ENCODE peak calls at places on chromosomes 16 and 17, in nine cellular contexts. One of them, this sample, is unnamed.

GRCh38 chr17:74758846-74759163 is 10.4 kb downstream of the NHERF1 start:
- DNase-seq in HCEC 1CT: no peak
- DNase-seq in body of pancreas: no peak
- DNase-seq in NCI-H460: peak; percentile 44
- DNase-seq in NCI-H1436: peak; percentile 37
- DNase-seq in astrocyte of the spinal cord: peak; percentile 40
- DNase-seq in dermis microvascular lymphatic vessel endothelial cell: no peak
- DNase-seq in thyroid gland: peak; percentile 32
- DNase-seq in activated CD8-positive, alpha-beta memory T cell treated with anti-CD3 and anti-CD28 coated beads for 4 hours: no peak
- DNase-seq in this sample: peak; percentile 55

GRCh38 chr17:5019475-5019956 is 15.7 kb downstream of the SLC52A1 start:
- DNase-seq in activated CD8-positive, alpha-beta memory T cell treated with anti-CD3 and anti-CD28 coated beads for 4 hours: peak; percentile 31
- DNase-seq in HCEC 1CT: peak; percentile 22
- DNase-seq in NCI-H460: no peak
- DNase-seq in NCI-H1436: no peak
- DNase-seq in dermis microvascular lymphatic vessel endothelial cell: peak; percentile 18
- DNase-seq in thyroid gland: no peak
- DNase-seq in body of pancreas: no peak
- DNase-seq in astrocyte of the spinal cord: no peak
- DNase-seq in this sample: no peak

GRCh38 chr17:81601525-81602120 is 35.3 kb downstream of the NPLOC4 start:
- DNase-seq in astrocyte of the spinal cord: peak; percentile 79
- DNase-seq in NCI-H1436: peak; percentile 67
- DNase-seq in activated CD8-positive, alpha-beta memory T cell treated with anti-CD3 and anti-CD28 coated beads for 4 hours: peak; percentile 14
- DNase-seq in thyroid gland: peak; percentile 37
- DNase-seq in HCEC 1CT: peak; percentile 73
- DNase-seq in NCI-H460: peak; percentile 61
- DNase-seq in body of pancreas: peak; percentile 66
- DNase-seq in dermis microvascular lymphatic vessel endothelial cell: peak; percentile 76
- DNase-seq in this sample: peak; percentile 74

GRCh38 chr17:27756467-27757371 is 43.6 kb downstream of the NOS2 start:
- DNase-seq in thyroid gland: peak; percentile 55
- DNase-seq in NCI-H460: peak; percentile 65
- DNase-seq in HCEC 1CT: no peak
- DNase-seq in activated CD8-positive, alpha-beta memory T cell treated with anti-CD3 and anti-CD28 coated beads for 4 hours: peak; percentile 18
- DNase-seq in NCI-H1436: peak; percentile 57
- DNase-seq in body of pancreas: peak; percentile 61
- DNase-seq in astrocyte of the spinal cord: peak; percentile 30
- DNase-seq in dermis microvascular lymphatic vessel endothelial cell: peak; percentile 55
- DNase-seq in this sample: peak; percentile 21

GRCh38 chr17:77222356-77222755 is 81.6 kb downstream of the SEC14L1 start:
- DNase-seq in dermis microvascular lymphatic vessel endothelial cell: peak; percentile 40
- DNase-seq in NCI-H1436: no peak
- DNase-seq in astrocyte of the spinal cord: no peak
- DNase-seq in HCEC 1CT: no peak
- DNase-seq in thyroid gland: no peak
- DNase-seq in NCI-H460: no peak
- DNase-seq in activated CD8-positive, alpha-beta memory T cell treated with anti-CD3 and anti-CD28 coated beads for 4 hours: no peak
- DNase-seq in body of pancreas: no peak
- DNase-seq in this sample: no peak

GRCh38 chr17:17921192-17922082 is 50.8 kb downstream of the TOM1L2 start:
- DNase-seq in body of pancreas: peak; percentile 31
- DNase-seq in NCI-H1436: no peak
- DNase-seq in NCI-H460: peak; percentile 22
- DNase-seq in astrocyte of the spinal cord: peak; percentile 92
- DNase-seq in dermis microvascular lymphatic vessel endothelial cell: peak; percentile 55
- DNase-seq in HCEC 1CT: peak; percentile 97
- DNase-seq in thyroid gland: no peak
- DNase-seq in activated CD8-positive, alpha-beta memory T cell treated with anti-CD3 and anti-CD28 coated beads for 4 hours: no peak
- DNase-seq in this sample: peak; percentile 84

GRCh38 chr16:52861614-52862022 is 191.1 kb downstream of the CHD9NB start:
- DNase-seq in activated CD8-positive, alpha-beta memory T cell treated with anti-CD3 and anti-CD28 coated beads for 4 hours: no peak
- DNase-seq in body of pancreas: peak; percentile 33
- DNase-seq in astrocyte of the spinal cord: no peak
- DNase-seq in thyroid gland: no peak
- DNase-seq in dermis microvascular lymphatic vessel endothelial cell: peak; percentile 4
- DNase-seq in HCEC 1CT: no peak
- DNase-seq in NCI-H1436: peak; percentile 44
- DNase-seq in NCI-H460: no peak
- DNase-seq in this sample: peak; percentile 5

GRCh38 chr16:78372302-78372701 is 272.8 kb downstream of the WWOX start:
- DNase-seq in body of pancreas: no peak
- DNase-seq in astrocyte of the spinal cord: no peak
- DNase-seq in HCEC 1CT: no peak
- DNase-seq in NCI-H460: no peak
- DNase-seq in activated CD8-positive, alpha-beta memory T cell treated with anti-CD3 and anti-CD28 coated beads for 4 hours: no peak
- DNase-seq in NCI-H1436: no peak
- DNase-seq in dermis microvascular lymphatic vessel endothelial cell: no peak
- DNase-seq in thyroid gland: no peak
- DNase-seq in this sample: no peak

GRCh38 chr16:88533381-88533831 is 36.8 kb upstream of the ZC3H18 start:
- DNase-seq in HCEC 1CT: no peak
- DNase-seq in activated CD8-positive, alpha-beta memory T cell treated with anti-CD3 and anti-CD28 coated beads for 4 hours: no peak
- DNase-seq in NCI-H460: no peak
- DNase-seq in dermis microvascular lymphatic vessel endothelial cell: peak; percentile 29
- DNase-seq in astrocyte of the spinal cord: peak; percentile 41
- DNase-seq in body of pancreas: no peak
- DNase-seq in NCI-H1436: no peak
- DNase-seq in thyroid gland: peak; percentile 46
- DNase-seq in this sample: no peak

GRCh38 chr16:81216706-81217105 is 21.8 kb upstream of the BCO1 start:
- DNase-seq in astrocyte of the spinal cord: no peak
- DNase-seq in NCI-H1436: no peak
- DNase-seq in dermis microvascular lymphatic vessel endothelial cell: no peak
- DNase-seq in body of pancreas: no peak
- DNase-seq in thyroid gland: peak; percentile 20
- DNase-seq in HCEC 1CT: no peak
- DNase-seq in NCI-H460: no peak
- DNase-seq in activated CD8-positive, alpha-beta memory T cell treated with anti-CD3 and anti-CD28 coated beads for 4 hours: no peak
- DNase-seq in this sample: no peak

GRCh38 chr17:50175035-50175788 is 9.4 kb downstream of the SGCA start:
- DNase-seq in NCI-H1436: no peak
- DNase-seq in body of pancreas: no peak
- DNase-seq in dermis microvascular lymphatic vessel endothelial cell: no peak
- DNase-seq in NCI-H460: no peak
- DNase-seq in thyroid gland: no peak
- DNase-seq in activated CD8-positive, alpha-beta memory T cell treated with anti-CD3 and anti-CD28 coated beads for 4 hours: no peak
- DNase-seq in astrocyte of the spinal cord: no peak
- DNase-seq in HCEC 1CT: no peak
- DNase-seq in this sample: no peak

GRCh38 chr16:54526916-54527315 is 240.3 kb upstream of the IRX3 start:
- DNase-seq in NCI-H460: no peak
- DNase-seq in dermis microvascular lymphatic vessel endothelial cell: no peak
- DNase-seq in body of pancreas: no peak
- DNase-seq in HCEC 1CT: no peak
- DNase-seq in astrocyte of the spinal cord: no peak
- DNase-seq in NCI-H1436: no peak
- DNase-seq in activated CD8-positive, alpha-beta memory T cell treated with anti-CD3 and anti-CD28 coated beads for 4 hours: no peak
- DNase-seq in thyroid gland: no peak
- DNase-seq in this sample: no peak

GRCh38 chr16:56116577-56116964 is 74.7 kb upstream of the GNAO1 start:
- DNase-seq in astrocyte of the spinal cord: no peak
- DNase-seq in NCI-H1436: no peak
- DNase-seq in activated CD8-positive, alpha-beta memory T cell treated with anti-CD3 and anti-CD28 coated beads for 4 hours: no peak
- DNase-seq in thyroid gland: no peak
- DNase-seq in NCI-H460: no peak
- DNase-seq in dermis microvascular lymphatic vessel endothelial cell: no peak
- DNase-seq in body of pancreas: no peak
- DNase-seq in HCEC 1CT: no peak
- DNase-seq in this sample: no peak

GRCh38 chr16:10813123-10813455 is 5.5 kb downstream of the TVP23A start:
- DNase-seq in HCEC 1CT: no peak
- DNase-seq in thyroid gland: no peak
- DNase-seq in NCI-H1436: no peak
- DNase-seq in astrocyte of the spinal cord: no peak
- DNase-seq in NCI-H460: no peak
- DNase-seq in body of pancreas: no peak
- DNase-seq in activated CD8-positive, alpha-beta memory T cell treated with anti-CD3 and anti-CD28 coated beads for 4 hours: no peak
- DNase-seq in dermis microvascular lymphatic vessel endothelial cell: no peak
- DNase-seq in this sample: no peak

GRCh38 chr16:12703935-12704334 is 99.8 kb downstream of the CPPED1 start:
- DNase-seq in NCI-H460: no peak
- DNase-seq in dermis microvascular lymphatic vessel endothelial cell: peak; percentile 16
- DNase-seq in NCI-H1436: no peak
- DNase-seq in body of pancreas: no peak
- DNase-seq in activated CD8-positive, alpha-beta memory T cell treated with anti-CD3 and anti-CD28 coated beads for 4 hours: no peak
- DNase-seq in astrocyte of the spinal cord: no peak
- DNase-seq in thyroid gland: peak; percentile 10
- DNase-seq in HCEC 1CT: no peak
- DNase-seq in this sample: no peak

GRCh38 chr17:54898576-54898975 is 2.1 kb upstream of the TOM1L1 start:
- DNase-seq in body of pancreas: no peak
- DNase-seq in activated CD8-positive, alpha-beta memory T cell treated with anti-CD3 and anti-CD28 coated beads for 4 hours: no peak
- DNase-seq in NCI-H1436: no peak
- DNase-seq in astrocyte of the spinal cord: peak; percentile 47
- DNase-seq in thyroid gland: no peak
- DNase-seq in dermis microvascular lymphatic vessel endothelial cell: no peak
- DNase-seq in HCEC 1CT: peak; percentile 12
- DNase-seq in NCI-H460: no peak
- DNase-seq in this sample: no peak

GRCh38 chr17:54882950-54883349 is 17.7 kb upstream of the TOM1L1 start:
- DNase-seq in astrocyte of the spinal cord: no peak
- DNase-seq in body of pancreas: no peak
- DNase-seq in thyroid gland: no peak
- DNase-seq in HCEC 1CT: no peak
- DNase-seq in activated CD8-positive, alpha-beta memory T cell treated with anti-CD3 and anti-CD28 coated beads for 4 hours: no peak
- DNase-seq in NCI-H460: no peak
- DNase-seq in dermis microvascular lymphatic vessel endothelial cell: no peak
- DNase-seq in NCI-H1436: no peak
- DNase-seq in this sample: no peak

GRCh38 chr16:12252616-12253015 is 276.1 kb downstream of the SNX29 start:
- DNase-seq in dermis microvascular lymphatic vessel endothelial cell: no peak
- DNase-seq in thyroid gland: peak; percentile 51
- DNase-seq in NCI-H460: no peak
- DNase-seq in astrocyte of the spinal cord: no peak
- DNase-seq in activated CD8-positive, alpha-beta memory T cell treated with anti-CD3 and anti-CD28 coated beads for 4 hours: no peak
- DNase-seq in HCEC 1CT: no peak
- DNase-seq in NCI-H1436: no peak
- DNase-seq in body of pancreas: no peak
- DNase-seq in this sample: no peak

GRCh38 chr16:83701494-83701893 is 106.3 kb upstream of the HSBP1 start:
- DNase-seq in body of pancreas: peak; percentile 5
- DNase-seq in dermis microvascular lymphatic vessel endothelial cell: peak; percentile 59
- DNase-seq in thyroid gland: peak; percentile 47
- DNase-seq in NCI-H1436: no peak
- DNase-seq in HCEC 1CT: no peak
- DNase-seq in NCI-H460: peak; percentile 27
- DNase-seq in activated CD8-positive, alpha-beta memory T cell treated with anti-CD3 and anti-CD28 coated beads for 4 hours: no peak
- DNase-seq in astrocyte of the spinal cord: peak; percentile 40
- DNase-seq in this sample: peak; percentile 51

GRCh38 chr16:25060920-25061319 is 45.8 kb upstream of the ARHGAP17 start:
- DNase-seq in NCI-H1436: no peak
- DNase-seq in thyroid gland: no peak
- DNase-seq in dermis microvascular lymphatic vessel endothelial cell: no peak
- DNase-seq in HCEC 1CT: no peak
- DNase-seq in NCI-H460: no peak
- DNase-seq in activated CD8-positive, alpha-beta memory T cell treated with anti-CD3 and anti-CD28 coated beads for 4 hours: no peak
- DNase-seq in astrocyte of the spinal cord: no peak
- DNase-seq in body of pancreas: no peak
- DNase-seq in this sample: no peak

GRCh38 chr17:38600416-38600815 is 5.3 kb downstream of the SRCIN1 start:
- DNase-seq in thyroid gland: no peak
- DNase-seq in astrocyte of the spinal cord: no peak
- DNase-seq in NCI-H1436: no peak
- DNase-seq in NCI-H460: no peak
- DNase-seq in activated CD8-positive, alpha-beta memory T cell treated with anti-CD3 and anti-CD28 coated beads for 4 hours: no peak
- DNase-seq in dermis microvascular lymphatic vessel endothelial cell: no peak
- DNase-seq in HCEC 1CT: no peak
- DNase-seq in body of pancreas: no peak
- DNase-seq in this sample: no peak

GRCh38 chr16:8818499-8819270 is 21.0 kb downstream of the PMM2 start:
- DNase-seq in activated CD8-positive, alpha-beta memory T cell treated with anti-CD3 and anti-CD28 coated beads for 4 hours: no peak
- DNase-seq in thyroid gland: no peak
- DNase-seq in astrocyte of the spinal cord: no peak
- DNase-seq in HCEC 1CT: no peak
- DNase-seq in body of pancreas: no peak
- DNase-seq in NCI-H1436: no peak
- DNase-seq in dermis microvascular lymphatic vessel endothelial cell: no peak
- DNase-seq in NCI-H460: no peak
- DNase-seq in this sample: no peak

GRCh38 chr17:76136276-76137025 is 4.6 kb downstream of the FOXJ1 start:
- DNase-seq in NCI-H1436: peak; percentile 75
- DNase-seq in astrocyte of the spinal cord: no peak
- DNase-seq in thyroid gland: no peak
- DNase-seq in activated CD8-positive, alpha-beta memory T cell treated with anti-CD3 and anti-CD28 coated beads for 4 hours: no peak
- DNase-seq in HCEC 1CT: no peak
- DNase-seq in dermis microvascular lymphatic vessel endothelial cell: no peak
- DNase-seq in NCI-H460: no peak
- DNase-seq in body of pancreas: no peak
- DNase-seq in this sample: no peak

GRCh38 chr17:45227101-45227591 is 5.5 kb downstream of the FMNL1 start:
- DNase-seq in body of pancreas: no peak
- DNase-seq in thyroid gland: no peak
- DNase-seq in astrocyte of the spinal cord: no peak
- DNase-seq in NCI-H460: no peak
- DNase-seq in activated CD8-positive, alpha-beta memory T cell treated with anti-CD3 and anti-CD28 coated beads for 4 hours: no peak
- DNase-seq in HCEC 1CT: no peak
- DNase-seq in dermis microvascular lymphatic vessel endothelial cell: no peak
- DNase-seq in NCI-H1436: no peak
- DNase-seq in this sample: no peak